ENCODE peak calls at places on chromosomes 11 and 22, in seven cellular contexts. One of them, this sample, is unnamed.
A peak's percentile ranks its signal among the peaks of the same experiment; 100 is the strongest.

GRCh38 chr11:6083129-6083528 is 24.4 kb upstream of the OR56B4 start:
- DNase-seq in GM12892: no peak
- DNase-seq in NCI-H774: no peak
- DNase-seq in naive thymus-derived CD8-positive, alpha-beta T cell: no peak
- DNase-seq in H4: no peak
- DNase-seq in HFFc6: no peak
- DNase-seq in activated naive CD4-positive, alpha-beta T cell treated with Interleukin-2 at 50 U/mL for 16 hours: no peak
- DNase-seq in this sample: no peak

GRCh38 chr22:28116261-28116673 is 197.2 kb upstream of the PITPNB start:
- DNase-seq in HFFc6: peak; percentile 86
- DNase-seq in naive thymus-derived CD8-positive, alpha-beta T cell: no peak
- DNase-seq in activated naive CD4-positive, alpha-beta T cell treated with Interleukin-2 at 50 U/mL for 16 hours: no peak
- DNase-seq in H4: no peak
- DNase-seq in NCI-H774: no peak
- DNase-seq in GM12892: no peak
- DNase-seq in this sample: no peak

GRCh38 chr11:46378811-46379482 is 2.5 kb upstream of the MDK start:
- DNase-seq in HFFc6: no peak
- DNase-seq in H4: no peak
- DNase-seq in NCI-H774: no peak
- DNase-seq in GM12892: no peak
- DNase-seq in naive thymus-derived CD8-positive, alpha-beta T cell: no peak
- DNase-seq in activated naive CD4-positive, alpha-beta T cell treated with Interleukin-2 at 50 U/mL for 16 hours: no peak
- DNase-seq in this sample: no peak

GRCh38 chr22:42819412-42820069 is 37.5 kb downstream of the ARFGAP3 start:
- DNase-seq in H4: no peak
- DNase-seq in naive thymus-derived CD8-positive, alpha-beta T cell: no peak
- DNase-seq in GM12892: no peak
- DNase-seq in NCI-H774: no peak
- DNase-seq in HFFc6: no peak
- DNase-seq in activated naive CD4-positive, alpha-beta T cell treated with Interleukin-2 at 50 U/mL for 16 hours: no peak
- DNase-seq in this sample: no peak

GRCh38 chr22:48811885-48812284 is 1015.8 kb downstream of the BRD1 start:
- DNase-seq in HFFc6: no peak
- DNase-seq in NCI-H774: no peak
- DNase-seq in GM12892: no peak
- DNase-seq in activated naive CD4-positive, alpha-beta T cell treated with Interleukin-2 at 50 U/mL for 16 hours: no peak
- DNase-seq in naive thymus-derived CD8-positive, alpha-beta T cell: no peak
- DNase-seq in H4: no peak
- DNase-seq in this sample: no peak

GRCh38 chr11:66336234-66337102 is at the start of gene RIN1:
- DNase-seq in NCI-H774: peak; percentile 19
- DNase-seq in HFFc6: peak; percentile 100
- DNase-seq in activated naive CD4-positive, alpha-beta T cell treated with Interleukin-2 at 50 U/mL for 16 hours: peak; percentile 63
- DNase-seq in naive thymus-derived CD8-positive, alpha-beta T cell: peak; percentile 80
- DNase-seq in GM12892: peak; percentile 85
- DNase-seq in H4: peak; percentile 82
- DNase-seq in this sample: peak; percentile 84

GRCh38 chr22:28829358-28830181 is 29.2 kb upstream of the XBP1 start:
- DNase-seq in naive thymus-derived CD8-positive, alpha-beta T cell: peak; percentile 84
- DNase-seq in NCI-H774: no peak
- DNase-seq in HFFc6: peak; percentile 46
- DNase-seq in H4: peak; percentile 27
- DNase-seq in GM12892: peak; percentile 58
- DNase-seq in activated naive CD4-positive, alpha-beta T cell treated with Interleukin-2 at 50 U/mL for 16 hours: peak; percentile 73
- DNase-seq in this sample: peak; percentile 77

GRCh38 chr22:42945027-42945426 is 69.9 kb downstream of the PACSIN2 start:
- DNase-seq in H4: no peak
- DNase-seq in naive thymus-derived CD8-positive, alpha-beta T cell: no peak
- DNase-seq in HFFc6: no peak
- DNase-seq in activated naive CD4-positive, alpha-beta T cell treated with Interleukin-2 at 50 U/mL for 16 hours: no peak
- DNase-seq in NCI-H774: no peak
- DNase-seq in GM12892: no peak
- DNase-seq in this sample: no peak

GRCh38 chr11:87353904-87354303 is 316.2 kb downstream of the TMEM135 start:
- DNase-seq in naive thymus-derived CD8-positive, alpha-beta T cell: no peak
- DNase-seq in H4: no peak
- DNase-seq in HFFc6: no peak
- DNase-seq in NCI-H774: no peak
- DNase-seq in activated naive CD4-positive, alpha-beta T cell treated with Interleukin-2 at 50 U/mL for 16 hours: no peak
- DNase-seq in GM12892: no peak
- DNase-seq in this sample: no peak

GRCh38 chr11:66509131-66509561 is 1.3 kb upstream of the BBS1 start:
- DNase-seq in naive thymus-derived CD8-positive, alpha-beta T cell: no peak
- DNase-seq in NCI-H774: no peak
- DNase-seq in GM12892: no peak
- DNase-seq in HFFc6: no peak
- DNase-seq in H4: no peak
- DNase-seq in activated naive CD4-positive, alpha-beta T cell treated with Interleukin-2 at 50 U/mL for 16 hours: no peak
- DNase-seq in this sample: no peak

GRCh38 chr11:131246589-131247164 is 123.7 kb upstream of the NTM start:
- DNase-seq in GM12892: no peak
- DNase-seq in NCI-H774: no peak
- DNase-seq in activated naive CD4-positive, alpha-beta T cell treated with Interleukin-2 at 50 U/mL for 16 hours: no peak
- DNase-seq in HFFc6: no peak
- DNase-seq in H4: no peak
- DNase-seq in naive thymus-derived CD8-positive, alpha-beta T cell: no peak
- DNase-seq in this sample: peak; percentile 4

GRCh38 chr11:115616941-115617340 is 112.7 kb upstream of the CADM1 start:
- DNase-seq in GM12892: no peak
- DNase-seq in activated naive CD4-positive, alpha-beta T cell treated with Interleukin-2 at 50 U/mL for 16 hours: no peak
- DNase-seq in HFFc6: no peak
- DNase-seq in NCI-H774: no peak
- DNase-seq in H4: peak; percentile 54
- DNase-seq in naive thymus-derived CD8-positive, alpha-beta T cell: no peak
- DNase-seq in this sample: no peak

GRCh38 chr22:46072030-46072881 is 78.1 kb upstream of the PPARA start:
- DNase-seq in activated naive CD4-positive, alpha-beta T cell treated with Interleukin-2 at 50 U/mL for 16 hours: peak; percentile 59
- DNase-seq in HFFc6: peak; percentile 47
- DNase-seq in NCI-H774: no peak
- DNase-seq in GM12892: peak; percentile 51
- DNase-seq in naive thymus-derived CD8-positive, alpha-beta T cell: peak; percentile 64
- DNase-seq in H4: no peak
- DNase-seq in this sample: peak; percentile 72

GRCh38 chr11:61429346-61429690 is 457 bp downstream of the CPSF7 start:
- DNase-seq in HFFc6: no peak
- DNase-seq in GM12892: peak; percentile 67
- DNase-seq in H4: peak; percentile 14
- DNase-seq in activated naive CD4-positive, alpha-beta T cell treated with Interleukin-2 at 50 U/mL for 16 hours: peak; percentile 69
- DNase-seq in naive thymus-derived CD8-positive, alpha-beta T cell: peak; percentile 85
- DNase-seq in NCI-H774: peak; percentile 57
- DNase-seq in this sample: peak; percentile 82

GRCh38 chr11:129840236-129840635 is 24.6 kb downstream of the TMEM45B start:
- DNase-seq in H4: no peak
- DNase-seq in NCI-H774: no peak
- DNase-seq in HFFc6: no peak
- DNase-seq in naive thymus-derived CD8-positive, alpha-beta T cell: no peak
- DNase-seq in GM12892: no peak
- DNase-seq in activated naive CD4-positive, alpha-beta T cell treated with Interleukin-2 at 50 U/mL for 16 hours: no peak
- DNase-seq in this sample: no peak

GRCh38 chr11:70551323-70552166 is 153.2 kb downstream of the CTTN start:
- DNase-seq in NCI-H774: no peak
- DNase-seq in activated naive CD4-positive, alpha-beta T cell treated with Interleukin-2 at 50 U/mL for 16 hours: no peak
- DNase-seq in GM12892: no peak
- DNase-seq in HFFc6: no peak
- DNase-seq in H4: no peak
- DNase-seq in naive thymus-derived CD8-positive, alpha-beta T cell: no peak
- DNase-seq in this sample: no peak

GRCh38 chr11:123321641-123322040 is 108.4 kb upstream of the GRAMD1B start:
- DNase-seq in activated naive CD4-positive, alpha-beta T cell treated with Interleukin-2 at 50 U/mL for 16 hours: no peak
- DNase-seq in naive thymus-derived CD8-positive, alpha-beta T cell: no peak
- DNase-seq in HFFc6: no peak
- DNase-seq in NCI-H774: no peak
- DNase-seq in GM12892: no peak
- DNase-seq in H4: no peak
- DNase-seq in this sample: no peak

GRCh38 chr11:65476632-65477270 is 22.1 kb upstream of the MALAT1 start:
- DNase-seq in naive thymus-derived CD8-positive, alpha-beta T cell: peak; percentile 66
- DNase-seq in GM12892: no peak
- DNase-seq in activated naive CD4-positive, alpha-beta T cell treated with Interleukin-2 at 50 U/mL for 16 hours: no peak
- DNase-seq in NCI-H774: no peak
- DNase-seq in H4: no peak
- DNase-seq in HFFc6: no peak
- DNase-seq in this sample: no peak